ENCODE peak calls at places on chromosomes 7 and 10, in ten cellular contexts. C is colonic mucosa, T is upper lobe of right lung, U is fibroblast of mammary gland, O is transverse colon, A is RWPE2, B is fibroblast of lung, F is HFF-Myc, L is bronchial epithelial cell, X is progenitor cell of endocrine pancreas. E is an unnamed sample.

GRCh38 chr7:48140001-48140681 is 31.1 kb upstream of the ABCA13 start:
- DNase-seq in C (peak; percentile 81), T (no peak), U (peak; percentile 13), O (peak; percentile 66), A (no peak), B (no peak), F (peak; percentile 51), L (no peak), X (no peak), E (no peak)

GRCh38 chr7:112131016-112131415 is 75.2 kb downstream of the DOCK4 start:
- DNase-seq in C (no peak), T (no peak), U (no peak), O (no peak), A (no peak), B (no peak), F (no peak), L (no peak), X (no peak), E (no peak)

GRCh38 chr7:107166702-107167426 is 1.9 kb upstream of the HBP1 start:
- DNase-seq in C (no peak), T (no peak), U (no peak), O (no peak), A (no peak), B (no peak), F (no peak), L (no peak), X (no peak), E (no peak)

GRCh38 chr10:53403688-53404087 is 631.1 kb upstream of the MBL2 start:
- DNase-seq in C (peak; percentile 31), T (peak; percentile 65), U (no peak), O (peak; percentile 14), A (no peak), B (peak; percentile 77), F (no peak), L (peak; percentile 20), X (no peak), E (no peak)

GRCh38 chr7:128831178-128831993 is 1.2 kb downstream of the FLNC start:
- DNase-seq in C (no peak), T (no peak), U (peak; percentile 50), O (peak; percentile 46), A (no peak), B (peak; percentile 74), F (no peak), L (no peak), X (no peak), E (peak; percentile 66)

GRCh38 chr7:132307465-132307864 is 268.8 kb downstream of the PLXNA4 start:
- DNase-seq in C (no peak), T (no peak), U (no peak), O (no peak), A (no peak), B (no peak), F (no peak), L (no peak), X (no peak), E (no peak)

GRCh38 chr10:29880856-29881255 is 178.5 kb downstream of the JCAD start:
- DNase-seq in C (no peak), T (no peak), U (no peak), O (no peak), A (no peak), B (no peak), F (no peak), L (no peak), X (no peak), E (no peak)

GRCh38 chr7:43868181-43868580 is 1.1 kb downstream of the MRPS24 start:
- DNase-seq in C (peak; percentile 40), T (no peak), U (no peak), O (peak; percentile 42), A (no peak), B (no peak), F (no peak), L (no peak), X (no peak), E (no peak)

GRCh38 chr10:61859786-61860185 is 41.7 kb upstream of the ARID5B start:
- DNase-seq in C (no peak), T (no peak), U (no peak), O (no peak), A (no peak), B (no peak), F (no peak), L (peak; percentile 52), X (no peak), E (no peak)

GRCh38 chr10:34024708-34025425 is 690.4 kb upstream of the NRP1 start:
- DNase-seq in C (peak; percentile 36), T (no peak), U (peak; percentile 67), O (peak; percentile 8), A (no peak), B (no peak), F (no peak), L (peak; percentile 54), X (no peak), E (no peak)
- TF ChIP-seq CTCF in C (no peak), T (no peak), U (no peak), O (no peak), A (no peak), B (peak; percentile 11), F (peak; percentile 2), L (no peak), X (peak; percentile 49), E (no peak)

GRCh38 chr10:122311051-122311410 is 39.9 kb downstream of the BTBD16 start:
- DNase-seq in C (peak; percentile 18), T (no peak), U (no peak), O (no peak), A (no peak), B (no peak), F (no peak), L (no peak), X (no peak), E (no peak)

GRCh38 chr10:122306744-122307143 is 35.6 kb downstream of the BTBD16 start:
- DNase-seq in C (no peak), T (no peak), U (no peak), O (no peak), A (no peak), B (no peak), F (no peak), L (no peak), X (no peak), E (no peak)

GRCh38 chr10:122308487-122309141 is 37.5 kb downstream of the BTBD16 start:
- DNase-seq in C (no peak), T (no peak), U (no peak), O (no peak), A (no peak), B (no peak), F (no peak), L (peak; percentile 88), X (no peak), E (no peak)

GRCh38 chr10:122307669-122308486 is 36.8 kb downstream of the BTBD16 start:
- DNase-seq in C (peak; percentile 72), T (no peak), U (peak; percentile 98), O (peak; percentile 41), A (peak; percentile 78), B (peak; percentile 89), F (peak; percentile 90), L (peak; percentile 98), X (no peak), E (no peak)

GRCh38 chr10:122310311-122311050 is 39.4 kb downstream of the BTBD16 start:
- DNase-seq in C (peak; percentile 85), T (no peak), U (no peak), O (peak; percentile 58), A (no peak), B (no peak), F (no peak), L (peak; percentile 74), X (peak; percentile 36), E (no peak)
- TF ChIP-seq CTCF in C (no peak), T (no peak), U (no peak), O (peak; percentile 16), A (no peak), B (no peak), F (no peak), L (no peak), X (peak; percentile 13), E (no peak)

GRCh38 chr7:69422473-69423102 is 175.7 kb upstream of the AUTS2 start:
- DNase-seq in C (no peak), T (no peak), U (no peak), O (no peak), A (no peak), B (no peak), F (no peak), L (no peak), X (no peak), E (no peak)
- TF ChIP-seq CTCF in C (no peak), T (no peak), U (no peak), O (no peak), A (no peak), B (no peak), F (no peak), L (no peak), X (no peak), E (no peak)

DNA sequence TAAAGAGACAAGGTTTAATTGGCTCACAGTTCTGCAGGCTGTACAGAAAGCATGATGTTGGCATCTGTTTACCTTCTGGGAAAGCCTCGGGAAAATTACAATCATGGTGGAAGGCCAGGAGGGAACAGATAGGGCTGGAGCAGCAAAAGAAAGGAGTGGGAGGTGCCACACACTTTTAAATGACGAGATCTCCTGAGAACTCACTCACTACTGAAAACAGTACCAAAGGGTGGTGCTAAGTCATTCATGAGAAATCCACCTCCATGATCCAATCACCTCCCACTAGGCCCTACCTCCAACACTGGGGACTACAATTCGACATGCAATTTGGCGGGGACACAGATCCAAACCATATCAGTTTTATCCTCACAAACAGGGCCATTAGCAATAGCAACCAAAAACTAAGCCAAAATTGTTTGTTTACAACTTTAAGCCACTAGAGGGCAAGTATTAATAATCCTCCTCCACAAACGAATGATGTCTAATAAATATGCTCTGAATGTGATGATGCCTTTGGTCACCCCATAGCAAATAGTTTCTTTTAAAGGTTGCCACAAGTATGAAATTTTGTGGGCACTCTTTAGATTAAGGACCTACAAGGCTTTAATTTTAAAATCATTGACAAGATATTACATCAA is 129.2 kb upstream of the NRBF2 start:
- DNase-seq in C (no peak), T (no peak), U (peak; percentile 19), O (no peak), A (no peak), B (no peak), F (no peak), L (peak; percentile 21), X (no peak), E (no peak)
- TF ChIP-seq CTCF in C (no peak), T (peak; percentile 36), U (peak; percentile 45), O (peak; percentile 12), A (peak; percentile 52), B (peak; percentile 25), F (peak; percentile 23), L (no peak), X (no peak), E (peak; percentile 42)

GRCh38 chr7:78039791-78040776 is 241.5 kb downstream of the PHTF2 start:
- DNase-seq in C (peak; percentile 19), T (no peak), U (peak; percentile 17), O (peak; percentile 23), A (no peak), B (peak; percentile 11), F (no peak), L (no peak), X (no peak), E (no peak)
- TF ChIP-seq CTCF in C (peak; percentile 37), T (peak; percentile 63), U (peak; percentile 69), O (peak; percentile 65), A (peak; percentile 59), B (peak; percentile 60), F (peak; percentile 79), L (peak; percentile 71), X (peak; percentile 27), E (no peak)

E was measured in mesothelial cell of epicardium.